ENCODE peak calls at places on chromosome 14, in eight cellular contexts. D is GM04504, X is mucosa of descending colon, F is right atrium auricular region, Y is mesothelial cell of epicardium, K is EL, L is amniotic epithelial cell, B is neural crest cell. T is an unnamed sample.

GRCh38 chr14:99517643-99518381 is 36.6 kb downstream of the CCNK start:
- DNase-seq in K (no peak), X (no peak), D (no peak), L (no peak), Y (peak), F (no peak), B (no peak), T (no peak)

GRCh38 chr14:71438684-71439083 is 493.5 kb upstream of the RGS6 start:
- DNase-seq in K (peak), X (no peak), L (no peak), D (peak), Y (no peak), B (no peak), F (no peak), T (peak)

GRCh38 chr14:35430459-35431199 is 26.1 kb upstream of the NFKBIA start:
- DNase-seq in X (no peak), F (no peak), B (no peak), Y (no peak), K (no peak), D (no peak), L (no peak), T (no peak)

GRCh38 chr14:23160924-23161522 is 22.4 kb downstream of the SLC7A8 start:
- DNase-seq in X (peak), L (peak), K (peak), B (no peak), F (peak), Y (no peak), D (peak), T (no peak)

GRCh38 chr14:101380512-101380911 is 180.8 kb upstream of the DIO3 start:
- DNase-seq in K (no peak), X (no peak), D (no peak), B (no peak), Y (no peak), F (no peak), L (no peak), T (no peak)

GRCh38 chr14:52735921-52736489 is 6.0 kb downstream of the STYX start:
- DNase-seq in B (no peak), X (no peak), F (no peak), L (no peak), K (no peak), Y (no peak), D (no peak), T (no peak)

GRCh38 chr14:59278111-59278510 is 89.6 kb downstream of the DAAM1 start:
- DNase-seq in X (no peak), D (peak), K (peak), Y (no peak), F (no peak), B (no peak), L (peak), T (no peak)

GRCh38 chr14:61322799-61323290 is 1.5 kb downstream of the PRKCH start:
- DNase-seq in X (no peak), B (no peak), D (no peak), L (peak), F (no peak), K (peak), Y (no peak), T (no peak)

GRCh38 chr14:102654298-102654697 is 61.8 kb downstream of the RCOR1 start:
- DNase-seq in X (no peak), D (no peak), K (no peak), B (no peak), L (no peak), Y (no peak), F (no peak), T (no peak)

GRCh38 chr14:92961567-92961855 is 38.6 kb downstream of the CHGA start:
- DNase-seq in X (no peak), F (no peak), K (no peak), L (no peak), B (no peak), Y (no peak), D (no peak), T (no peak)

GRCh38 chr14:64554551-64554950 is 4.8 kb downstream of the PPP1R36 start:
- DNase-seq in X (peak), B (no peak), D (no peak), F (no peak), L (no peak), Y (no peak), K (no peak), T (no peak)

GRCh38 chr14:47277703-47278102 is 397.7 kb downstream of the MDGA2 start:
- DNase-seq in X (no peak), D (no peak), K (no peak), B (no peak), L (no peak), Y (no peak), F (no peak), T (no peak)

GRCh38 chr14:99654235-99655000 is 9.5 kb downstream of the HHIPL1 start:
- DNase-seq in F (no peak), D (peak), B (no peak), K (peak), X (peak), Y (no peak), L (peak), T (no peak)

GRCh38 chr14:76699901-76700590 is 61.2 kb upstream of the VASH1 start:
- DNase-seq in B (no peak), Y (no peak), F (peak), D (no peak), K (no peak), X (no peak), L (no peak), T (no peak)

GRCh38 chr14:24430682-24431568 is 1.2 kb downstream of the KHNYN start:
- DNase-seq in L (peak), D (no peak), K (peak), X (peak), Y (no peak), B (no peak), F (peak), T (no peak)

GRCh38 chr14:100661340-100661712 is 65.4 kb upstream of the DLK1 start:
- DNase-seq in L (no peak), K (no peak), X (no peak), Y (no peak), B (no peak), F (no peak), D (no peak), T (no peak)

T was measured in NCI-H1417.